ENCODE peak calls at places on chromosomes 2 and 18, in four cellular contexts. D is smooth muscle cell of the brain vasculature, F is MV-4-11, W is iPS DF 6.9. S is an unnamed sample.
A peak's percentile ranks its signal among the peaks of the same experiment; 100 is the strongest.

GRCh38 chr2:20365249-20365817 is 14.7 kb upstream of the PUM2 start:
- DNase-seq in D (no peak), F (peak; percentile 81), W (no peak), S (no peak)

GRCh38 chr18:7847357-7847756 is 280.2 kb downstream of the PTPRM start:
- DNase-seq in D (no peak), W (no peak), F (no peak), S (no peak)

GRCh38 chr18:50045126-50045525 is 149.8 kb downstream of the MYO5B start:
- DNase-seq in D (no peak), W (no peak), F (no peak), S (no peak)

GRCh38 chr2:40487592-40487991 is 35.7 kb upstream of the SLC8A1 start:
- DNase-seq in D (no peak), F (peak; percentile 83), W (no peak), S (no peak)

GRCh38 chr2:241218131-241219029 is 29.9 kb downstream of the ANO7 start:
- DNase-seq in D (no peak), F (no peak), W (no peak), S (peak; percentile 31)

GRCh38 chr18:27595121-27595848 is 410.2 kb upstream of the CHST9 start:
- DNase-seq in W (no peak), D (no peak), F (no peak), S (no peak)

GRCh38 chr2:239606955-239607794 is 206.4 kb upstream of the HDAC4 start:
- DNase-seq in F (peak; percentile 65), D (no peak), W (no peak), S (no peak)

GRCh38 chr2:65345626-65346025 is 86.8 kb downstream of the SPRED2 start:
- DNase-seq in D (no peak), W (no peak), F (no peak), S (no peak)